ENCODE peak calls at places on chromosome 13, in eight cellular contexts. M is right cardiac atrium, P is astrocyte of the spinal cord, O is NCI-H1436 treated with DMSO at 0.1 percent for 48 hours, X is AML-193, A is GOT3, J is A172, T is Calu3. I is an unnamed sample.

GRCh38 chr13:80649274-80649673 is 308.3 kb upstream of the SPRY2 start:
- DNase-seq in M (no peak), P (no peak), O (no peak), X (no peak), A (no peak), J (no peak), T (no peak), I (no peak)

GRCh38 chr13:44854264-44855060 is 134.8 kb downstream of the NUFIP1 start:
- DNase-seq in M (peak; percentile 79), P (no peak), O (no peak), X (no peak), A (no peak), J (no peak), T (no peak), I (peak; percentile 66)

GRCh38 chr13:23993439-23993980 is 96.2 kb upstream of the C1QTNF9B start:
- DNase-seq in M (no peak), P (peak; percentile 50), O (no peak), X (no peak), A (no peak), J (no peak), T (no peak), I (no peak)

GRCh38 chr13:70856706-70857105 is 748.5 kb upstream of the KLHL1 start:
- DNase-seq in M (no peak), P (no peak), O (no peak), X (peak; percentile 61), A (no peak), J (no peak), T (peak; percentile 4), I (peak; percentile 41)

GRCh38 chr13:77565635-77566034 is 30.1 kb downstream of the SCEL start:
- DNase-seq in M (no peak), P (peak; percentile 53), O (no peak), X (peak; percentile 65), A (no peak), J (peak; percentile 38), T (no peak), I (no peak)

GRCh38 chr13:39119422-39119821 is 81.2 kb downstream of the NHLRC3 start:
- DNase-seq in M (no peak), P (no peak), O (no peak), X (no peak), A (no peak), J (no peak), T (no peak), I (no peak)

GRCh38 chr13:20489185-20489820 is 36.4 kb downstream of the CRYL1 start:
- DNase-seq in M (no peak), P (no peak), O (no peak), X (no peak), A (no peak), J (no peak), T (peak; percentile 69), I (peak; percentile 74)

GRCh38 chr13:47277774-47278173 is 380.9 kb upstream of the HTR2A start:
- DNase-seq in M (no peak), P (no peak), O (no peak), X (no peak), A (no peak), J (no peak), T (no peak), I (no peak)

GRCh38 chr13:111632906-111633305 is 312.5 kb downstream of the TEX29 start:
- DNase-seq in M (no peak), P (no peak), O (peak; percentile 74), X (no peak), A (no peak), J (no peak), T (no peak), I (no peak)

GRCh38 chr13:25249001-25249543 is 38.2 kb downstream of the MTMR6 start:
- DNase-seq in M (no peak), P (peak; percentile 49), O (no peak), X (peak; percentile 45), A (no peak), J (peak; percentile 21), T (no peak), I (no peak)

GRCh38 chr13:21055016-21055415 is 6.4 kb downstream of the LATS2 start:
- DNase-seq in M (no peak), P (no peak), O (no peak), X (no peak), A (no peak), J (no peak), T (no peak), I (no peak)

GRCh38 chr13:95155504-95155903 is 145.7 kb downstream of the ABCC4 start:
- DNase-seq in M (no peak), P (no peak), O (peak; percentile 21), X (no peak), A (no peak), J (no peak), T (no peak), I (no peak)

GRCh38 chr13:52921194-52921593 is 72.8 kb upstream of the PCDH8 start:
- DNase-seq in M (no peak), P (no peak), O (no peak), X (peak; percentile 22), A (no peak), J (no peak), T (no peak), I (no peak)

GRCh38 chr13:42363941-42364612 is 92.1 kb downstream of the AKAP11 start:
- DNase-seq in M (no peak), P (peak; percentile 58), O (no peak), X (no peak), A (no peak), J (peak; percentile 60), T (no peak), I (no peak)

GRCh38 chr13:40970803-40971202 is 48.3 kb downstream of the ELF1 start:
- DNase-seq in M (no peak), P (no peak), O (no peak), X (no peak), A (no peak), J (no peak), T (no peak), I (no peak)

GRCh38 chr13:97810152-97810551 is 143.3 kb upstream of the IPO5 start:
- DNase-seq in M (no peak), P (peak; percentile 23), O (no peak), X (no peak), A (no peak), J (peak; percentile 30), T (peak; percentile 2), I (peak; percentile 32)

GRCh38 chr13:99303863-99304521 is 3.2 kb downstream of the GPR183 start:
- DNase-seq in M (peak; percentile 67), P (no peak), O (no peak), X (no peak), A (no peak), J (no peak), T (no peak), I (no peak)

GRCh38 chr13:65456150-65456912 is 1773.8 kb downstream of the PCDH9 start:
- DNase-seq in M (no peak), P (no peak), O (no peak), X (no peak), A (no peak), J (no peak), T (no peak), I (no peak)

GRCh38 chr13:111526922-111527321 is 206.5 kb downstream of the TEX29 start:
- DNase-seq in M (no peak), P (no peak), O (no peak), X (no peak), A (no peak), J (no peak), T (no peak), I (no peak)

GRCh38 chr13:106349080-106349841 is 186.2 kb downstream of the EFNB2 start:
- DNase-seq in M (peak; percentile 63), P (peak; percentile 77), O (no peak), X (no peak), A (no peak), J (peak; percentile 65), T (peak; percentile 15), I (peak; percentile 52)

GRCh38 chr13:28401303-28402056 is 93.4 kb downstream of the FLT1 start:
- DNase-seq in M (no peak), P (peak; percentile 22), O (no peak), X (peak; percentile 33), A (no peak), J (peak; percentile 51), T (no peak), I (no peak)

GRCh38 chr13:44755872-44756271 is 179.7 kb upstream of the TSC22D1 start:
- DNase-seq in M (no peak), P (peak; percentile 81), O (no peak), X (no peak), A (no peak), J (peak; percentile 75), T (no peak), I (no peak)

GRCh38 chr13:74151859-74152258 is 17.7 kb upstream of the KLF12 start:
- DNase-seq in M (no peak), P (no peak), O (no peak), X (no peak), A (no peak), J (no peak), T (no peak), I (no peak)